ENCODE peak calls at places on chromosomes 1 and 21, in seven cellular contexts. H is tibial artery, C is body of pancreas, F is right atrium auricular region, W is MM.1S, I is fibroblast of lung, P is right lobe of liver. R is an unnamed sample.

GRCh38 chr1:48242126-48242736 is 19.7 kb downstream of the SLC5A9 start:
- DNase-seq in I (no peak), C (no peak), P (no peak), F (no peak), H (no peak), W (no peak), R (no peak)

GRCh38 chr1:183023146-183023600 is at the start of gene LAMC1:
- DNase-seq in I (peak), F (peak), C (peak), P (peak), H (peak), W (peak), R (no peak)

GRCh38 chr1:59733443-59734141 is 81.2 kb upstream of the HOOK1 start:
- DNase-seq in W (no peak), P (no peak), F (no peak), I (peak), H (no peak), C (no peak), R (no peak)

GRCh38 chr1:78691995-78692747 is 42.5 kb downstream of the IFI44 start:
- DNase-seq in I (peak), C (no peak), H (no peak), F (no peak), W (no peak), P (no peak), R (no peak)

GRCh38 chr1:58715108-58715507 is 15.2 kb upstream of the MYSM1 start:
- DNase-seq in P (no peak), C (no peak), W (no peak), I (no peak), H (no peak), F (no peak), R (no peak)

GRCh38 chr1:213201380-213202155 is 150.5 kb downstream of the RPS6KC1 start:
- DNase-seq in H (no peak), W (no peak), I (no peak), F (no peak), P (no peak), C (no peak), R (no peak)

GRCh38 chr1:189929501-189930099 is 548.1 kb downstream of the BRINP3 start:
- DNase-seq in H (no peak), F (no peak), P (no peak), I (no peak), C (peak), W (no peak), R (peak)

GRCh38 chr1:231177226-231177625 is 15.4 kb downstream of the TRIM67 start:
- DNase-seq in P (no peak), C (no peak), F (no peak), H (no peak), I (no peak), W (no peak), R (no peak)

GRCh38 chr1:5140136-5140535 is 485.7 kb downstream of the AJAP1 start:
- DNase-seq in I (no peak), C (no peak), P (no peak), F (no peak), W (no peak), H (no peak), R (no peak)

GRCh38 chr1:30697977-30698376 is 25.4 kb downstream of the MATN1 start:
- DNase-seq in H (peak), F (no peak), I (peak), C (peak), W (no peak), P (no peak), R (no peak)

GRCh38 chr1:77068013-77068412 is 151.2 kb downstream of the PIGK start:
- DNase-seq in I (no peak), W (no peak), F (no peak), C (no peak), P (no peak), H (no peak), R (no peak)

GRCh38 chr21:40568756-40569155 is 278.2 kb downstream of the DSCAM start:
- DNase-seq in C (no peak), I (no peak), F (no peak), H (no peak), P (no peak), W (no peak), R (no peak)

GRCh38 chr1:113534130-113534817 is 144.0 kb downstream of the MAGI3 start:
- DNase-seq in C (no peak), W (no peak), I (peak), H (no peak), P (no peak), F (no peak), R (peak)

GRCh38 chr1:231937013-231937754 is 310.6 kb downstream of the DISC1 start:
- DNase-seq in I (no peak), H (no peak), F (no peak), W (no peak), C (peak), P (no peak), R (no peak)

GRCh38 chr1:53599461-53599860 is 139.5 kb downstream of the GLIS1 start:
- DNase-seq in F (no peak), P (no peak), W (no peak), H (peak), C (no peak), I (no peak), R (no peak)

GRCh38 chr1:42176902-42177519 is 12.5 kb upstream of the GUCA2A start:
- DNase-seq in C (no peak), P (no peak), W (peak), I (peak), H (no peak), F (no peak), R (peak)

GRCh38 chr1:29415156-29415830 is 179.0 kb downstream of the PTPRU start:
- DNase-seq in F (no peak), H (no peak), C (no peak), P (no peak), W (no peak), I (peak), R (no peak)

GRCh38 chr1:200905411-200906052 is 10.8 kb downstream of the INAVA start:
- DNase-seq in I (peak), H (no peak), F (no peak), W (peak), C (no peak), P (no peak), R (no peak)

GRCh38 chr1:168224991-168225390 is 813 bp upstream of the SFT2D2 start:
- DNase-seq in W (no peak), H (no peak), C (no peak), F (no peak), P (no peak), I (no peak), R (no peak)
- H3K4me3 ChIP-seq in W (peak), H (no peak), C (no peak), F (no peak), P (no peak), I (peak), R (no peak)

GRCh38 chr1:63916485-63917360 is 142.9 kb downstream of the ROR1 start:
- DNase-seq in P (no peak), W (no peak), H (no peak), C (peak), I (no peak), F (no peak), R (no peak)

GRCh38 chr1:63914241-63914640 is 140.4 kb downstream of the ROR1 start:
- DNase-seq in F (no peak), I (no peak), H (no peak), W (no peak), C (no peak), P (no peak), R (no peak)

GRCh38 chr1:63914706-63915105 is 140.9 kb downstream of the ROR1 start:
- DNase-seq in P (no peak), F (no peak), C (no peak), W (no peak), I (no peak), H (no peak), R (no peak)

GRCh38 chr1:63913533-63913932 is 139.7 kb downstream of the ROR1 start:
- DNase-seq in I (no peak), F (no peak), C (no peak), W (no peak), H (no peak), P (no peak), R (no peak)

GRCh38 chr1:63915121-63915520 is 141.3 kb downstream of the ROR1 start:
- DNase-seq in W (no peak), P (no peak), C (no peak), F (no peak), H (no peak), I (peak), R (no peak)
- TF ChIP-seq CTCF in W (no peak), P (no peak), C (no peak), F (no peak), H (no peak), I (peak), R (no peak)

DNA sequence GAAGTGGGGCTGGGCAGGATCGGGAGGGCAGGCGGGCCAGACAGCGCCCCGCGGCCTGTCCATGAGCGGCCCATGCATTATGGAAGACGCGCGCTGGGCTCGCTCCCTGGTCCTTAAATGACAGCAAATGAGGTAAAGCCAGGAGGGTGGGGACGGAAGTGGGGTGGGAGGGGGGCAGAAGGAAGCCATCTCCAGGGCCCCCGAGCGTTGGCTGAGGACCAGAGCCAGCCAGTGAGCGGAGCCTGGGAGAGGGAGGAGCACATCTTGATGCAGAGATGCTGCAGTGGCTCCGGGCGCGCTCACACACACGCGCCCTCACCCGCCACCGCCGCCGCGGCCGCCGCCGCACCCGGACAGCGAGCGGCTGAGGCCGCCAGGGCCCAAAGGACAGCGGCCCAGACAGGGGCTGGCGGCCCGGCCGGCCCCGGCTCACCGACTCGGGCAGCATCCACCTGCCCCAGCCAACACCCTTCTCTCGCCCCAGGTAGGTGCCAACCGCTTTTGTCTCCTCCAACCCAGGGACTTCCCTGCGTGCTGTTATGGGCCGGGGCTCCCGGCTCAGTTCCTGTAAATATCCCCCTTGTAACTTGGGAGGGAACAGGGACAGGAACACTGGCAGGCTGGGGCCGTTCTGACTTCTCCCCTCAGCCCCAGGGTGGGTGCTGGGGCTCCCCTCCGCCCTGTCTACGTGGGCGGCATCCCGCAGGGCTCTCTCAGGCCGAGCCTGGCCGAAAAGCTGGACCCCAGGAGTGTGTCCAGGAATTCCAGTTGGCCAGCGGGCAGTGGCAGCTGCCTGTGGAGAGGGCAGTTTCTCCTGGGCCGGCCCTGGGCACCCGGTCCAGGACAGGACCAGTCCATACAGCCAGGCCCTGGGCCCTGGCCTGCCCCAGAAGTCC is at the start of gene CNTN2:
- DNase-seq in I (no peak), F (no peak), C (no peak), W (no peak), H (no peak), P (no peak), R (no peak)
- H3K4me3 ChIP-seq in I (no peak), F (peak), C (no peak), W (no peak), H (no peak), P (no peak), R (no peak)

DNA sequence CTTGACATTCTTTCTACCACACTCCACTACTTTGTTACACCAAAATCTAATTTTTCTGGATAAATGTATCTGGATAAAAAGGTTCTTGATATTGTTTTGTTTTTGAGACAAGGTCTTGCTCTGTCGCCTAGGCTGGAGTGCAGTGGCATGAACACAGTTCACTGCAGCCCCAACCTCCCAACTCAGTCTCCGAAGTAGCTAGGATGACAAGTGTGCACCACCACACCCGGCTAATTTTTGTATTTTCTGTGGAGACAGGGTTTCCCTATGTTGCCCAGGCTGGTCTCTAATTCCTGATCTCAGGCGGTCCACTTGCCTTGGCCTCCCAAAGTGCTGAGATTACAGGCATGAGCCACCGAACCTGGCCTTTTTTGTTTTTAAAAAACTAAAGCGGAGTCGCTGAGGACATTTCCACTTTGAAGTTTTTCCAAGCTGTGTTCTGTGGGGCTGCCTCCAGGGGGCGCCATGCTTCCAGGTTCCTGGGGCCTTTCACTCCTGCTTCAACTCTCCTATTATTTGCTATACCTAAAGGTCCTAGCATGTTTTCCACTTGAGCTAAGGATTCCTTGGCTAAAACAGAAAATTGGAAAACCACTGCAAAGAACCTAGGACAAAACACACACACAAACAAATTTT is 14.1 kb upstream of the NCMAP start:
- DNase-seq in I (no peak), F (no peak), H (no peak), W (no peak), P (no peak), C (peak), R (no peak)
- TF ChIP-seq CTCF in I (peak), F (peak), H (peak), W (peak), P (peak), C (peak), R (peak)

GRCh38 chr21:36699546-36700294 is 805 bp downstream of the SIM2 start:
- DNase-seq in H (no peak), W (no peak), F (no peak), P (peak), I (no peak), C (no peak), R (no peak)

GRCh38 chr21:36700295-36700960 is 1.5 kb downstream of the SIM2 start:
- DNase-seq in H (no peak), P (no peak), C (no peak), F (no peak), I (no peak), W (no peak), R (no peak)

GRCh38 chr21:36697473-36698159 is 1.3 kb upstream of the SIM2 start:
- DNase-seq in F (no peak), C (no peak), H (no peak), I (no peak), P (peak), W (no peak), R (no peak)

GRCh38 chr21:36698160-36699025 is 522 bp upstream of the SIM2 start:
- DNase-seq in H (no peak), P (no peak), C (no peak), F (no peak), I (no peak), W (no peak), R (no peak)

GRCh38 chr21:36699026-36699545 is at the start of gene SIM2:
- DNase-seq in F (no peak), P (peak), H (no peak), W (no peak), I (peak), C (no peak), R (peak)
- H3K4me3 ChIP-seq in F (peak), P (peak), H (peak), W (no peak), I (no peak), C (no peak), R (peak)

GRCh38 chr1:197696372-197696771 is 78.9 kb downstream of the DENND1B start:
- DNase-seq in F (no peak), P (no peak), H (no peak), C (no peak), W (no peak), I (peak), R (no peak)
- TF ChIP-seq CTCF in F (no peak), P (no peak), H (no peak), C (no peak), W (no peak), I (no peak), R (no peak)

R was measured in LNCaP clone FGC.